ENCODE peak calls at places on chromosomes 2 and 18, in six cellular contexts. P is cardiac muscle cell; F is fibroblast of the aortic adventitia; X is foreskin fibroblast; K is CD8-positive, alpha-beta T cell; T is MM.1S. J is an unnamed sample.

GRCh38 chr2:120736955-120737801 is 1.5 kb downstream of the GLI2 start:
- DNase-seq in K (no peak), X (peak; percentile 88), P (peak; percentile 93), T (no peak), F (peak; percentile 92), J (peak; percentile 18)

GRCh38 chr2:240631561-240632290 is 6.4 kb downstream of the GPR35 start:
- DNase-seq in F (no peak), X (no peak), P (no peak), K (no peak), T (no peak), J (no peak)

GRCh38 chr2:218186876-218187649 is 20.3 kb upstream of the CXCR1 start:
- DNase-seq in X (no peak), F (no peak), T (no peak), K (no peak), P (no peak), J (no peak)

GRCh38 chr2:177273456-177273855 is 8.9 kb upstream of the NFE2L2 start:
- DNase-seq in F (peak; percentile 79), T (no peak), P (peak; percentile 33), K (no peak), X (peak; percentile 52), J (peak; percentile 66)

GRCh38 chr2:84958135-84959044 is 12.6 kb upstream of the KCMF1 start:
- DNase-seq in X (peak; percentile 90), K (no peak), F (peak; percentile 92), T (no peak), P (peak; percentile 76), J (peak; percentile 97)

GRCh38 chr2:9547272-9547991 is 8.2 kb downstream of the ADAM17 start:
- DNase-seq in K (no peak), P (peak; percentile 36), F (no peak), X (peak; percentile 63), T (no peak), J (no peak)

GRCh38 chr2:198657520-198658121 is 800.1 kb downstream of the SATB2 start:
- DNase-seq in X (peak; percentile 26), K (no peak), P (peak; percentile 12), F (peak; percentile 17), T (peak; percentile 33), J (peak; percentile 38)

GRCh38 chr18:32552421-32553030 is 81.8 kb upstream of the GAREM1 start:
- DNase-seq in F (peak; percentile 81), X (peak; percentile 70), K (peak; percentile 55), P (peak; percentile 75), T (peak; percentile 86), J (peak; percentile 81)

GRCh38 chr18:6476201-6476600 is 61.5 kb upstream of the L3MBTL4 start:
- DNase-seq in F (no peak), K (no peak), T (no peak), X (no peak), P (no peak), J (no peak)

GRCh38 chr2:147449323-147450080 is 395.3 kb upstream of the ACVR2A start:
- DNase-seq in T (no peak), F (no peak), K (no peak), X (no peak), P (no peak), J (no peak)

GRCh38 chr2:205730701-205731271 is 48.5 kb downstream of the NRP2 start:
- DNase-seq in T (no peak), F (peak; percentile 70), K (no peak), P (peak; percentile 72), X (peak; percentile 49), J (no peak)

GRCh38 chr2:191374366-191374765 is 129.2 kb downstream of the MYO1B start:
- DNase-seq in P (no peak), F (no peak), K (no peak), X (no peak), T (no peak), J (no peak)

GRCh38 chr2:183026424-183026823 is 11.8 kb downstream of the NCKAP1 start:
- DNase-seq in X (no peak), P (no peak), F (no peak), T (no peak), K (no peak), J (no peak)

GRCh38 chr2:200305797-200306718 is at the start of gene SPATS2L:
- DNase-seq in P (peak; percentile 91), K (peak; percentile 39), F (peak; percentile 84), T (peak; percentile 77), X (peak; percentile 91), J (peak; percentile 63)

GRCh38 chr2:32277674-32278475 is at the start of gene YIPF4:
- DNase-seq in K (peak; percentile 88), F (peak; percentile 96), T (peak; percentile 90), X (peak; percentile 94), P (peak; percentile 94), J (peak; percentile 93)

GRCh38 chr2:232588680-232589585 is 38.4 kb downstream of the EIF4E2 start:
- DNase-seq in F (peak; percentile 94), P (peak; percentile 77), X (peak; percentile 79), K (no peak), T (no peak), J (peak; percentile 90)

GRCh38 chr18:3869848-3870247 is 419.9 kb downstream of the TGIF1 start:
- DNase-seq in T (no peak), X (peak; percentile 55), K (no peak), F (peak; percentile 86), P (peak; percentile 83), J (peak; percentile 68)

DNA sequence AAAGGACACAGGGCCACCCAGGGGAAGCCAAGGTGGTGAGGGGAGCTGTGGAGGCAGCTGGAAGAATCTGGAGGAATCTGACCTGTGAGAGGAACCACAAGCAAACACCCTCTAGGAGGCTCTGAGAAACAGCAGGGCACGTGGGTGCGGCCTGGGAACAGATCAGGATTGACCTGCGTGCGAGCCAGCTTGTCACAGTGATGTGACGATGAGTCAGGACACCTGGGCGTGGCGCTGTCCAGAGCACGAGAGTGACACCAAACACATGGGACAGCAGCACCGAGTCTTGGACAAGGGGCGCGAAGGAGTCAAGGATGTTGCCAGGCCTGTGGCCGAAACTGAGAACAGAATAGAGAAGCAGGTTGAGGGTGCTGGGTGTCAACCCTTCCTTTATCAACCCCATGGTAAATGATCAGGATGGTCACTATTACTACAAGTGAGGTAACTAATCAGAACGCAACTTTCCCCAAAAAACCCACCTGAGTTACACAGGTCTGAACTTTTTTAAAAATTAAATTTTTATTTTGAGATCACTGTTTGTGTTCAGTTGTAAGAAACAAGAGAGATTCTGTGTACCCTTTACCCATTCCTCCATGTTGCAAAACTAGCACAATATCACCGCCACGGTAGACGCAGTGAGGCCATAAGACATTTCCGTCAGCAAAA is 637 bp upstream of the SFT2D3 start:
- DNase-seq in T (peak; percentile 98), F (no peak), K (no peak), X (no peak), P (no peak), J (peak; percentile 56)
- TF ChIP-seq CTCF in T (peak; percentile 36), F (no peak), K (no peak), X (no peak), P (no peak), J (no peak)

GRCh38 chr2:136539355-136539754 is 226.0 kb upstream of the THSD7B start:
- DNase-seq in K (no peak), F (no peak), T (no peak), X (no peak), P (no peak), J (no peak)
- TF ChIP-seq CTCF in K (no peak), F (no peak), T (no peak), X (no peak), P (no peak), J (no peak)

DNA sequence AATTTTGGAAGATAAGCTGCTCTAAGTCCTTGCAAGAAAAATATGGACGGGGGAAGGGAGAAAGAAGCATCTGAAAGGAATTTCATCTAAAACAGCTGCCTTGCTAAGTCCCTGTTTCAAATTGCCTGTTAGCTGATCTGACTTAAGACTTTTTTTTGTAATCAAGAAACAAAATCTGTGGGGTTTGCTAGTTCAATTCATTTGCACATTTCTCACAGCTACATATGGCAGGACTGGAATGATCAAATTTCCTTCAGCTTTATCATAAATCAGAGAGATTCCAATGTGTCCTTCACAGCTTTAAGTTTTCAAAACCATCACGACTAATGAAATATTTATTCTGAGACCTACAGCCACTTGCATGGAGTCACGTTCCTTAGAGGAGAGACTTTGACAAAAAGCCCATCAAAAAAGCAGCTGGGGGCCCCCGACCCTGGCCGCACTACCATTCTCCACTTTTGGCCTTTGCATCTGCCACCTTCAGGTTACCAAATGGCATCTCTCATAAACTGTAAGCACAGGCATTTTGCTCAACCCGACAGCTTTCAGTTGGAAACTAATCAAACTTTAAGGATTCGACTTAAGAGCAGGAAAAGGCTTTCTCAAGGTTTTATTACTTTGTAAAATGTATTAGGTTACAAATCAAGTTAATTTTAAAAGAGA is 100.2 kb upstream of the RND3 start:
- DNase-seq in X (peak; percentile 72), F (peak; percentile 72), T (no peak), K (no peak), P (peak; percentile 58), J (no peak)
- TF ChIP-seq CTCF in X (no peak), F (no peak), T (no peak), K (no peak), P (no peak), J (no peak)

GRCh38 chr18:75962177-75962576 is 532.9 kb downstream of the ZNF516 start:
- DNase-seq in K (no peak), F (no peak), X (no peak), P (no peak), T (no peak), J (no peak)

GRCh38 chr18:75959150-75959549 is 531.6 kb upstream of the SMIM21 start:
- DNase-seq in F (no peak), P (no peak), K (no peak), X (no peak), T (no peak), J (no peak)

GRCh38 chr18:75958683-75959082 is 531.2 kb upstream of the SMIM21 start:
- DNase-seq in X (no peak), T (no peak), K (no peak), F (no peak), P (no peak), J (peak; percentile 26)
- TF ChIP-seq CTCF in X (no peak), T (peak; percentile 4), K (no peak), F (no peak), P (no peak), J (peak; percentile 12)